ENCODE peak calls at places on chromosomes 12 and 14, in five cellular contexts. J is fibroblast of mammary gland, X is left ventricle myocardium inferior, W is type B pancreatic cell, D is NCI-H2029. L is an unnamed sample.

GRCh38 chr14:85701763-85702162 is 171.8 kb downstream of the FLRT2 start:
- DNase-seq in W (no peak), X (no peak), D (no peak), J (no peak), L (no peak)

GRCh38 chr12:120742207-120742536 is 16.5 kb downstream of the ACADS start:
- DNase-seq in D (no peak), W (no peak), X (peak), J (no peak), L (no peak)

GRCh38 chr12:57756406-57757341 is 1.8 kb downstream of the MARCHF9 start:
- DNase-seq in J (no peak), D (no peak), W (no peak), X (peak), L (peak)

GRCh38 chr12:104682790-104683279 is 226.1 kb downstream of the CHST11 start:
- DNase-seq in X (no peak), W (no peak), D (no peak), J (no peak), L (no peak)

GRCh38 chr14:99713972-99714371 is 29.9 kb downstream of the CYP46A1 start:
- DNase-seq in D (no peak), W (no peak), X (no peak), J (no peak), L (no peak)

GRCh38 chr14:55052259-55052930 is 948 bp downstream of the MAPK1IP1L start:
- DNase-seq in W (no peak), D (no peak), X (no peak), J (peak), L (peak)

GRCh38 chr12:106170285-106170684 is 31.5 kb upstream of the NUAK1 start:
- DNase-seq in D (no peak), J (peak), X (no peak), W (no peak), L (no peak)

GRCh38 chr12:102010265-102010994 is 51.4 kb downstream of the WASHC3 start:
- DNase-seq in W (no peak), X (no peak), J (no peak), D (no peak), L (no peak)

GRCh38 chr12:480831-481230 is 21.1 kb downstream of the B4GALNT3 start:
- DNase-seq in X (no peak), W (no peak), J (peak), D (no peak), L (no peak)

GRCh38 chr14:104206281-104206904 is 68.0 kb downstream of the KIF26A start:
- DNase-seq in J (no peak), X (no peak), D (no peak), W (no peak), L (peak)

GRCh38 chr12:86948851-86949250 is 692.7 kb upstream of the MGAT4C start:
- DNase-seq in D (no peak), J (no peak), X (no peak), W (no peak), L (no peak)

GRCh38 chr14:69088523-69089445 is 64.1 kb downstream of the DCAF5 start:
- DNase-seq in J (peak), W (no peak), X (no peak), D (no peak), L (no peak)

GRCh38 chr12:47823422-47824086 is 3.9 kb upstream of the HDAC7 start:
- DNase-seq in J (no peak), X (no peak), D (no peak), W (no peak), L (no peak)

GRCh38 chr12:93857917-93858513 is 180.8 kb downstream of the CRADD start:
- DNase-seq in D (no peak), J (no peak), X (no peak), W (no peak), L (no peak)

GRCh38 chr14:59343585-59343984 is 121.6 kb downstream of the GPR135 start:
- DNase-seq in J (no peak), D (peak), X (peak), W (no peak), L (peak)

L was measured in DMS79 treated with DMSO at 0.1 percent for 48 hours.